ENCODE peak calls at places on chromosomes 4 and X, in five cellular contexts. B is type B pancreatic cell, D is B cell, A is fibroblast of mammary gland, Q is M059J. K is an unnamed sample.

GRCh38 chr4:131063878-131064277 is 1967.9 kb downstream of the C4orf33 start:
- DNase-seq in A (no peak), D (no peak), B (no peak), Q (no peak), K (no peak)

GRCh38 chrX:101759000-101759399 is 99.3 kb upstream of the ARMCX2 start:
- DNase-seq in B (no peak), D (peak), A (peak), Q (peak), K (no peak)

GRCh38 chr4:5990446-5991160 is 27.6 kb downstream of the C4orf50 start:
- DNase-seq in B (no peak), A (no peak), D (no peak), Q (no peak), K (no peak)

GRCh38 chr4:40418430-40419230 is 83.5 kb downstream of the CHRNA9 start:
- DNase-seq in B (no peak), D (no peak), A (no peak), Q (no peak), K (no peak)

GRCh38 chrX:41655631-41656030 is 33.1 kb upstream of the GPR34 start:
- DNase-seq in D (no peak), Q (peak), B (no peak), A (peak), K (no peak)

GRCh38 chr4:55933611-55934010 is 15.1 kb upstream of the CEP135 start:
- DNase-seq in A (no peak), Q (no peak), D (no peak), B (no peak), K (no peak)

GRCh38 chr4:177177446-177178160 is 132.1 kb upstream of the NEIL3 start:
- DNase-seq in A (peak), B (no peak), D (no peak), Q (no peak), K (no peak)

GRCh38 chr4:99945718-99946345 is 586 bp downstream of the DNAJB14 start:
- DNase-seq in Q (peak), A (peak), D (no peak), B (no peak), K (no peak)

GRCh38 chr4:2354760-2355159 is 63.7 kb downstream of the ZFYVE28 start:
- DNase-seq in A (no peak), Q (no peak), D (peak), B (no peak), K (peak)

GRCh38 chrX:24899391-24899790 is 116.4 kb downstream of the ARX start:
- DNase-seq in A (no peak), Q (no peak), D (no peak), B (no peak), K (no peak)

GRCh38 chr4:122458625-122459024 is 2.1 kb upstream of the IL2 start:
- DNase-seq in B (no peak), Q (peak), A (peak), D (peak), K (no peak)

GRCh38 chrX:88613338-88613737 is 133.7 kb upstream of the CPXCR1 start:
- DNase-seq in Q (no peak), A (peak), B (no peak), D (no peak), K (no peak)

GRCh38 chr4:10879411-10880110 is 195.0 kb upstream of the CLNK start:
- DNase-seq in A (peak), B (no peak), Q (peak), D (no peak), K (no peak)

GRCh38 chr4:100591156-100591876 is 73.5 kb upstream of the EMCN start:
- DNase-seq in Q (no peak), D (no peak), A (no peak), B (no peak), K (no peak)

GRCh38 chr4:29113960-29114359 is 1606.2 kb upstream of the PCDH7 start:
- DNase-seq in Q (no peak), A (no peak), D (no peak), B (no peak), K (no peak)

GRCh38 chrX:17022205-17022604 is 75.7 kb downstream of the REPS2 start:
- DNase-seq in B (no peak), A (peak), D (no peak), Q (peak), K (no peak)

GRCh38 chr4:13328591-13328990 is 155.5 kb downstream of the RAB28 start:
- DNase-seq in A (peak), D (no peak), B (no peak), Q (peak), K (no peak)

GRCh38 chrX:150607200-150607599 is 38.8 kb downstream of the MTM1 start:
- DNase-seq in A (no peak), B (no peak), D (no peak), Q (no peak), K (no peak)

GRCh38 chrX:69362889-69363288 is 141.2 kb upstream of the NALF2 start:
- DNase-seq in D (no peak), A (peak), B (no peak), Q (peak), K (no peak)

GRCh38 chr4:118967393-118967792 is 78.7 kb downstream of the SYNPO2 start:
- DNase-seq in B (no peak), D (no peak), A (peak), Q (peak), K (no peak)

GRCh38 chr4:102057122-102057521 is 266.6 kb downstream of the BANK1 start:
- DNase-seq in D (no peak), Q (no peak), B (no peak), A (no peak), K (no peak)

K was measured in lower leg skin.